ENCODE peak calls at places on chromosome 18, in ten cellular contexts. Z is naive thymus-derived CD4-positive, alpha-beta T cell; N is neuronal stem cell; E is astrocyte of the cerebellum; J is sigmoid colon; F is CD4-positive, alpha-beta memory T cell; O is A549; K is effector memory CD4-positive, alpha-beta T cell; M is cardiac fibroblast; U is CD8-positive, alpha-beta T cell. L is an unnamed sample.
A peak's percentile ranks its signal among the peaks of the same experiment; 100 is the strongest.

GRCh38 chr18:77068321-77068841 is 64.2 kb downstream of the MBP start:
- DNase-seq in Z (peak; percentile 73), N (no peak), E (no peak), J (no peak), F (peak; percentile 78), O (no peak), K (peak; percentile 24), M (peak; percentile 78), U (no peak), L (peak; percentile 41)

GRCh38 chr18:48590678-48591077 is 51.8 kb downstream of the CTIF start:
- DNase-seq in Z (no peak), N (no peak), E (peak; percentile 83), J (no peak), F (no peak), O (peak; percentile 20), K (no peak), M (peak; percentile 94), U (no peak), L (peak; percentile 89)

GRCh38 chr18:23238152-23238531 is 102.9 kb downstream of the CABLES1 start:
- DNase-seq in Z (no peak), N (no peak), E (peak; percentile 69), J (peak; percentile 79), F (no peak), O (no peak), K (no peak), M (peak; percentile 91), U (no peak), L (peak; percentile 64)

GRCh38 chr18:44592639-44593038 is 88.0 kb upstream of the SETBP1 start:
- DNase-seq in Z (no peak), N (no peak), E (no peak), J (no peak), F (no peak), O (no peak), K (no peak), M (peak; percentile 53), U (no peak), L (peak; percentile 43)

GRCh38 chr18:10190564-10190963 is 263.9 kb upstream of the APCDD1 start:
- DNase-seq in Z (no peak), N (no peak), E (peak; percentile 24), J (no peak), F (no peak), O (no peak), K (no peak), M (peak; percentile 46), U (no peak), L (no peak)

GRCh38 chr18:31738460-31739407 is 21.9 kb downstream of the SLC25A52 start:
- DNase-seq in Z (no peak), N (no peak), E (no peak), J (no peak), F (no peak), O (no peak), K (no peak), M (peak; percentile 7), U (no peak), L (no peak)

GRCh38 chr18:21004721-21005120 is 106.9 kb downstream of the ROCK1 start:
- DNase-seq in Z (no peak), N (no peak), E (peak; percentile 58), J (no peak), F (no peak), O (no peak), K (no peak), M (peak; percentile 98), U (no peak), L (no peak)

GRCh38 chr18:75154259-75154658 is 54.7 kb downstream of the PTGR3 start:
- DNase-seq in Z (no peak), N (no peak), E (no peak), J (no peak), F (no peak), O (no peak), K (no peak), M (no peak), U (peak; percentile 42), L (no peak)

GRCh38 chr18:3605562-3606443 is 155.8 kb downstream of the TGIF1 start:
- DNase-seq in Z (peak; percentile 62), N (no peak), E (no peak), J (peak; percentile 58), F (peak; percentile 63), O (no peak), K (peak; percentile 17), M (peak; percentile 71), U (peak; percentile 56), L (peak; percentile 44)

GRCh38 chr18:23878336-23878900 is 136.1 kb upstream of the TTC39C start:
- DNase-seq in Z (no peak), N (no peak), E (no peak), J (no peak), F (no peak), O (no peak), K (no peak), M (no peak), U (no peak), L (no peak)

GRCh38 chr18:63161728-63162195 is 157.8 kb downstream of the BCL2 start:
- DNase-seq in Z (peak; percentile 80), N (no peak), E (peak; percentile 60), J (peak; percentile 84), F (peak; percentile 86), O (peak; percentile 20), K (peak; percentile 78), M (peak; percentile 87), U (peak; percentile 81), L (peak; percentile 74)

GRCh38 chr18:24839991-24840390 is 379.6 kb downstream of the HRH4 start:
- DNase-seq in Z (no peak), N (no peak), E (no peak), J (no peak), F (no peak), O (no peak), K (no peak), M (no peak), U (no peak), L (no peak)

GRCh38 chr18:55573386-55573785 is 14.6 kb downstream of the TCF4 start:
- DNase-seq in Z (no peak), N (no peak), E (no peak), J (no peak), F (no peak), O (no peak), K (no peak), M (no peak), U (no peak), L (no peak)

GRCh38 chr18:30376515-30376914 is 666.0 kb downstream of the DSC3 start:
- DNase-seq in Z (no peak), N (no peak), E (no peak), J (no peak), F (no peak), O (no peak), K (no peak), M (no peak), U (no peak), L (no peak)

DNA sequence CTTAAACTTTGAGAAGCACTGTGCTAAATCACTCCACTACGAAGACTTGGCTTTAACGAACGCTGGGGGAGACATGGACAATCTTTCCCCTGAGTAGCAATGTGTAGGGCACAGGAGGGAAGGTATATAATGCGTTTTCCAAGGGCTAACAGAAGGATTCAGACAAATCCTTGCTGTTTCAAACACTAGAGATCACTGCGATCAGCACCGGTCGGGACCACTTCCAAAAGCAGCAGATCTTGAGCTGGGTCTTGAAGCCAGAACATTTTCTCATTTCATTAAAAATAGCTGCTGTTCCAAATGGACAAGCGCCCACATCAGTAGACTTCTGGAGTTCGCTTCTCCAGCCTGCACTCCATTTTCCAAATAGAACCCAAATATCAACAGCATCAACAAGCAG is 65.1 kb upstream of the MAPRE2 start:
- DNase-seq in Z (no peak), N (no peak), E (no peak), J (peak; percentile 66), F (no peak), O (no peak), K (no peak), M (no peak), U (no peak), L (no peak)
- H3K4me3 ChIP-seq in Z (no peak overlapping the region), N (no peak overlapping the region), E (no peak overlapping the region), J (no peak overlapping the region), F (no peak overlapping the region), O (peak overlapping the region; percentile 57), K (peak overlapping the region; percentile 90), M (no peak overlapping the region), U (peak overlapping the region; percentile 87), L (no peak overlapping the region)

DNA sequence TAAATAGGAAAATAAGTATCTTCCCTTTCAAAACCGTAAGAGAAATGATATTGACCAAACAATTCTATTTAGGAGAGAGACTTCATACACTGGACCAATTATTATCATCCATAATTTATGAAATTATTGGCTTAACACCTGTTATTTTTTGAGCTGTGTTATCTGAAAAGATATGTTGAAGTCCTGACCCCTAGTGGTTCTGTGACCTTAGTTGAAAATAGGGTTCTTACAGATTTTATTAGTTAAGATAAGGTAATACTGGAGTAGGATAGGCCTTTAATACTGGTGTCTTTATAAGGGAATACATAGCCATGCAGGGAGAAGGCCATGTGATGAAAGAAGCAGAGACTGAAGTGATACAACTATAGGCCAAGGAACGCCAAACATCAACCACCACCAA is 659.6 kb downstream of the DCC start:
- DNase-seq in Z (no peak), N (no peak), E (no peak), J (no peak), F (no peak), O (no peak), K (no peak), M (no peak), U (no peak), L (no peak)
- H3K4me3 ChIP-seq in Z (no peak overlapping the region), N (no peak overlapping the region), E (no peak overlapping the region), J (no peak overlapping the region), F (no peak overlapping the region), O (no peak overlapping the region), K (no peak overlapping the region), M (no peak overlapping the region), U (no peak overlapping the region), L (no peak overlapping the region)

GRCh38 chr18:72869786-72870185 is 2.0 kb upstream of the NETO1 start:
- DNase-seq in Z (no peak), N (peak; percentile 1), E (no peak), J (no peak), F (no peak), O (no peak), K (no peak), M (no peak), U (no peak), L (no peak)
- H3K4me3 ChIP-seq in Z (no peak overlapping the region), N (no peak overlapping the region), E (peak overlapping the region; percentile 68), J (no peak overlapping the region), F (no peak overlapping the region), O (no peak overlapping the region), K (no peak overlapping the region), M (no peak overlapping the region), U (no peak overlapping the region), L (no peak overlapping the region)

GRCh38 chr18:41906528-41907256 is 48.3 kb upstream of the PIK3C3 start:
- DNase-seq in Z (peak; percentile 68), N (peak; percentile 30), E (peak; percentile 63), J (no peak), F (peak; percentile 67), O (peak; percentile 10), K (peak; percentile 5), M (peak; percentile 71), U (no peak), L (no peak)
- H3K4me3 ChIP-seq in Z (no peak overlapping the region), N (no peak overlapping the region), E (no peak overlapping the region), J (no peak overlapping the region), F (no peak overlapping the region), O (no peak overlapping the region), K (no peak overlapping the region), M (peak overlapping the region; percentile 39), U (no peak overlapping the region), L (no peak overlapping the region)